ENCODE peak calls at places on chromosomes 6 and 20, in six cellular contexts. U is aorta; C is CD8-positive, alpha-beta T cell; W is A549; E is SJSA1; V is HepG2. Y is an unnamed sample.

GRCh38 chr6:108727966-108728730 is 120.1 kb upstream of the ARMC2 start:
- DNase-seq in U (no peak), C (no peak), W (no peak), E (no peak), V (no peak), Y (no peak)

GRCh38 chr6:47631248-47632196 is 66.9 kb upstream of the ADGRF4 start:
- DNase-seq in U (no peak), C (no peak), W (no peak), E (no peak), V (peak), Y (no peak)

GRCh38 chr20:18288748-18289705 is 700 bp downstream of the ZNF133 start:
- DNase-seq in U (no peak), C (no peak), W (peak), E (no peak), V (peak), Y (no peak)

GRCh38 chr6:150806790-150807189 is 58.7 kb upstream of the MTHFD1L start:
- DNase-seq in U (no peak), C (no peak), W (no peak), E (no peak), V (no peak), Y (no peak)

GRCh38 chr6:125307150-125307838 is 5.5 kb upstream of the HDDC2 start:
- DNase-seq in U (no peak), C (no peak), W (no peak), E (no peak), V (peak), Y (no peak)

GRCh38 chr6:154435400-154435945 is 75.0 kb downstream of the CNKSR3 start:
- DNase-seq in U (no peak), C (no peak), W (no peak), E (no peak), V (no peak), Y (no peak)

GRCh38 chr6:12750416-12750815 is 33.8 kb downstream of the PHACTR1 start:
- DNase-seq in U (no peak), C (no peak), W (no peak), E (no peak), V (no peak), Y (no peak)

GRCh38 chr20:9186396-9186795 is 117.5 kb downstream of the PLCB4 start:
- DNase-seq in U (no peak), C (no peak), W (no peak), E (no peak), V (no peak), Y (no peak)

GRCh38 chr20:58293453-58293852 is 16.1 kb upstream of the RAB22A start:
- DNase-seq in U (no peak), C (no peak), W (no peak), E (no peak), V (peak), Y (no peak)

GRCh38 chr20:43941476-43942212 is 27.0 kb downstream of the TOX2 start:
- DNase-seq in U (no peak), C (no peak), W (peak), E (no peak), V (no peak), Y (no peak)

GRCh38 chr6:117270121-117270959 is 5.0 kb downstream of the VGLL2 start:
- DNase-seq in U (peak), C (no peak), W (no peak), E (no peak), V (no peak), Y (no peak)

GRCh38 chr6:35036828-35037095 is 104.4 kb downstream of the TCP11 start:
- DNase-seq in U (no peak), C (no peak), W (no peak), E (no peak), V (no peak), Y (no peak)

GRCh38 chr6:35439308-35439707 is 12.8 kb upstream of the FANCE start:
- DNase-seq in U (no peak), C (no peak), W (no peak), E (no peak), V (no peak), Y (no peak)

DNA sequence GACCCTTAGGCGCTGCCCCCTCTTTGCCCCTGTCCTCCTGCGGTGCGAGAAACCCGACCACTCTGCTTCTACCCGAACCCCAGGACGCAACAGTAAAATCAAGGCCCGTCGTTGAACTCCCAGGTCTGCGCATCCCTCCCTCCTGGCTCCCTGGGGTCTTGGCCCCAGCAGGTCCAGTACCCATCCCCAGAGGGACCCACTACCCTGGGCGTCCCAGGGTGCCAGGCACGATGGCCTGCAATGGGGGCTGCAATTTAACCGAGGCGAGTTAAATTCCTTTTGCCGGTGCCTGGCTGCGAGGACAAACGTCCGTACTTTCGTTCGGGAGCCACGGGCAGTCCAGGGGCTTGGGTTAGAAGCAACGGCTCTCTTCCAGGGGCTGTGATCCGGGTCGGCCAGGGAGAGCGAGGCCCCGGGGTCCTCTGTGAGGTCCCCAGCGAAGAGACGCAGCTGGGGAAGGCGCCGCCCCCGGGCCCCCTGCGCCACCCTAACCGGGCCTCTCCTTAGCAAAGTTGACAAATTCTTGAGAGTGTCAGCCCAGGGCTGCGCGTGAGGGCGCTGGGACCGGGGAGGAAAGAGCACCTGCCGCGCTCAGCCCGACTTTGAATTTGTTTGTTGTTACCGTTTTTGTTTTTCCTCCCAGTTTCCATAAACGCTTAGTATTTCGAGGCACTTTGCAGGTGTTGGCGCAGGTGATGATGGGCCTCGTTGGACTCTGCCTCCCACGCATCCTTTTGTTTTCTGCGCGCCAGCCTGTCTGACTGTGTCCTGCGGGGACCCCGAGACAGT is 6.1 kb downstream of the OLIG3 start:
- DNase-seq in U (no peak), C (no peak), W (no peak), E (no peak), V (no peak), Y (no peak)
- H3K4me3 ChIP-seq in U (no peak), C (peak), W (no peak), E (no peak), V (no peak), Y (no peak)

GRCh38 chr6:27146706-27147507 is 100.6 kb upstream of the PRSS16 start:
- DNase-seq in U (peak), C (peak), W (peak), E (peak), V (peak), Y (peak)

GRCh38 chr6:27141472-27142015 is 106.0 kb upstream of the PRSS16 start:
- DNase-seq in U (no peak), C (no peak), W (no peak), E (no peak), V (no peak), Y (no peak)

GRCh38 chr6:27143474-27144026 is 104.0 kb upstream of the PRSS16 start:
- DNase-seq in U (no peak), C (no peak), W (no peak), E (no peak), V (no peak), Y (no peak)

GRCh38 chr6:27145731-27146455 is 101.6 kb upstream of the PRSS16 start:
- DNase-seq in U (peak), C (no peak), W (no peak), E (peak), V (peak), Y (peak)

GRCh38 chr6:27144740-27145079 is 102.8 kb upstream of the PRSS16 start:
- DNase-seq in U (no peak), C (no peak), W (no peak), E (no peak), V (no peak), Y (no peak)
- H3K27ac ChIP-seq in U (no peak), C (peak), W (peak), E (no peak), V (no peak), Y (no peak)

GRCh38 chr6:37783025-37783825 is 36.3 kb upstream of the ZFAND3 start:
- DNase-seq in U (no peak), C (no peak), W (no peak), E (no peak), V (no peak), Y (peak)

GRCh38 chr6:37783831-37784584 is 35.5 kb upstream of the ZFAND3 start:
- DNase-seq in U (no peak), C (no peak), W (no peak), E (no peak), V (no peak), Y (no peak)

GRCh38 chr6:37785688-37786270 is 33.7 kb upstream of the ZFAND3 start:
- DNase-seq in U (no peak), C (no peak), W (no peak), E (no peak), V (no peak), Y (no peak)

GRCh38 chr6:37785002-37785687 is 34.4 kb upstream of the ZFAND3 start:
- DNase-seq in U (no peak), C (no peak), W (no peak), E (no peak), V (no peak), Y (no peak)

GRCh38 chr6:37784585-37784967 is 35.0 kb upstream of the ZFAND3 start:
- DNase-seq in U (no peak), C (no peak), W (no peak), E (no peak), V (no peak), Y (no peak)
- H3K4me3 ChIP-seq in U (no peak), C (no peak), W (no peak), E (no peak), V (no peak), Y (no peak)

GRCh38 chr6:17919494-17919893 is 67.9 kb downstream of the KIF13A start:
- DNase-seq in U (no peak), C (no peak), W (no peak), E (no peak), V (no peak), Y (no peak)

GRCh38 chr6:17927705-17928104 is 59.7 kb downstream of the KIF13A start:
- DNase-seq in U (no peak), C (no peak), W (no peak), E (no peak), V (no peak), Y (no peak)

GRCh38 chr6:17928514-17929430 is 58.7 kb downstream of the KIF13A start:
- DNase-seq in U (no peak), C (no peak), W (no peak), E (no peak), V (peak), Y (no peak)

GRCh38 chr6:17917837-17918763 is 69.3 kb downstream of the KIF13A start:
- DNase-seq in U (no peak), C (no peak), W (no peak), E (no peak), V (no peak), Y (no peak)

DNA sequence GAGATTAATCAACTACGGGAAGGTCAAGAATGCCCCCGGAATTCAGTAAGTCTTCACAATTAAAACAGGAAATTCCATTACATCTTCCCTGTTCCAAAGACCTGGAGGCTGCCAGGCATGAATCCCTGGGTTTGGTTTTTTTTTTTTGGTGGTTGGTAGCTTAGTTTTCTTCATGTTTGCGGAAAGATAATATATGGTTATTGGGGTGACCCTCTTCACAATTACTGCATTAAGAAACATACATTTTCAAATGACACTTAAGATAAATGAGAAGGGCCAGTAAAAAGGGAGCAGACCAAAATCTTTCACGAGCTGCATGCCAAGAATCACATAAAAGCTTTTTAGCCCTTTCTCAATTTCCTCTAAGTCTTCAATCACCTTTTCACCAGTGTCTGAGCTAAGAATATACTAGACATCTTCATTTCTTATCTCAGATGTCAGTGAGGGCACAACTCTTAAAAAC is 64.0 kb downstream of the KIF13A start:
- DNase-seq in U (no peak), C (no peak), W (no peak), E (no peak), V (no peak), Y (no peak)
- H3K27ac ChIP-seq in U (no peak), C (no peak), W (no peak), E (peak), V (no peak), Y (no peak)

GRCh38 chr20:56217820-56218219 is 30.7 kb upstream of the MC3R start:
- DNase-seq in U (no peak), C (no peak), W (no peak), E (no peak), V (no peak), Y (no peak)

GRCh38 chr20:56212071-56212470 is 36.5 kb upstream of the MC3R start:
- DNase-seq in U (no peak), C (no peak), W (no peak), E (no peak), V (no peak), Y (no peak)

GRCh38 chr20:56211051-56211450 is 37.5 kb upstream of the MC3R start:
- DNase-seq in U (no peak), C (no peak), W (no peak), E (no peak), V (no peak), Y (no peak)

DNA sequence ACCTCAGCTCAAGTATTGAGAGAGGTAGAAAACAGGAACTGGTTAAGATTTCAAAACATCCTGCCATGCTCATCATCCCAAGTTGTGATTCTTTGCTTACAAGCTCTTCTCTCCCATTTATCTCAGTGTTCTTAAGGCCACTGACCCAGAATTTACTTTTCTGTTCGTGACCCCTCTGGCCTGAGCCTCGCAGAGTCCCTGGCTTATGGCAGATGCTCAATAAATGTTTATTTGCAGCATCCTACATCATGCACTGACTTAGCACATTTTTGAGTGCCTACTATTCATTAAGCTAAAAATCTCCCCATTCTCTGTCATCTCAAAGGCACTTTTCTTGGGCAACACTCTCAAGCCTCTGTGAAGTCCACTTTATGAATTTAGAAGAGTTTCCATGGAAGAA is 33.4 kb upstream of the MC3R start:
- DNase-seq in U (no peak), C (no peak), W (no peak), E (no peak), V (no peak), Y (no peak)
- H3K4me3 ChIP-seq in U (no peak), C (no peak), W (no peak), E (no peak), V (no peak), Y (no peak)

Y was measured in body of pancreas.